ENCODE peak calls at places on chromosomes 2 and 18, in five cellular contexts. P is hepatocyte, S is heart left ventricle, O is pancreas, H is left lung. V is an unnamed sample. For H3K9me3, the result is how much of the 10 kb centered on the place peaks cover.

GRCh38 chr18:11308499-11308898 is 159.1 kb upstream of the PIEZO2 start:
- DNase-seq in P (no peak), S (no peak), O (no peak), H (no peak), V (no peak)

GRCh38 chr2:54457326-54458023 is 1.3 kb downstream of the SPTBN1 start:
- DNase-seq in P (peak), S (peak), O (peak), H (peak), V (peak)

GRCh38 chr2:159098815-159099455 is 130.5 kb downstream of the TANC1 start:
- DNase-seq in P (no peak), S (no peak), O (no peak), H (no peak), V (no peak)

GRCh38 chr18:63439334-63439733 is 17.1 kb upstream of the VPS4B start:
- DNase-seq in P (peak), S (no peak), O (no peak), H (no peak), V (no peak)

GRCh38 chr2:33073018-33073417 is 126.3 kb downstream of the LTBP1 start:
- DNase-seq in P (no peak), S (no peak), O (no peak), H (no peak), V (no peak)

GRCh38 chr2:174333017-174333501 is 1.7 kb upstream of the SP9 start:
- DNase-seq in P (no peak), S (no peak), O (no peak), H (no peak), V (no peak)

GRCh38 chr2:46029332-46029811 is 267.8 kb upstream of the EPAS1 start:
- DNase-seq in P (no peak), S (peak), O (no peak), H (no peak), V (no peak)

GRCh38 chr18:9627642-9628041 is 13.3 kb upstream of the PPP4R1 start:
- DNase-seq in P (no peak), S (no peak), O (no peak), H (no peak), V (no peak)

GRCh38 chr2:21535826-21536225 is 412.1 kb downstream of the TDRD15 start:
- DNase-seq in P (no peak), S (no peak), O (no peak), H (no peak), V (no peak)

DNA sequence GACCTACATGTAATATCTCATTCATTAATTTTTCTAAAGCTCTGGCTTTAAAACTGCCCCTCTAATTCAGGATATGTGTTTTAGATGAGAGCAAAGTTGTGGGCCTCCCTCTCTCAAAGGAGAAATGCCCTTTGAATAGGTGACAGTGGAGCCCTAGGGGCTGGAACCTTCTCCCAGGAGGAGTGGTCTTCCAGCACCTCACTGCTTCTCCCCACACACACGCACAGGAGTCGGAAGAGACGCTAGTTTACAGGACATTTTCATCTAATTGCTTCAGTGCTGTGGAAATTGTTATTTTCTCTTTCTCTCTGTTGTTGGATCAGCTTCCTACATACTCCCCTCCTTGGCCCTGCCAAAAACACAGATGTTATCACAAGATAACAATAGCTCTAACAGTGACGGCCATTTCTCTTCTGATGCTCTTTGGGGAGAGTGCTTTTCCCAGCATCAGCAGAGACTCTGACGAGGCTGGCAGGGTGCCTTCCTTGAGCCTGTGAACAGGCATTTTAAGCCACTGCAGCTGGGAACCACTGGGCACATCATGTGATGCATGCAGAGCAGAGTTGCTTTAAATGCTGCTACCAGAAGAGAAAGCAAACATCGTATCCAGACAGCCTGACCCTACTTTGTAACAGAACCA is 209.4 kb upstream of the SP5 start:
- DNase-seq in P (peak), S (peak), O (no peak), H (no peak), V (peak)
- H3K4me3 ChIP-seq in P (no peak), S (peak), O (no peak), H (no peak), V (no peak)

DNA sequence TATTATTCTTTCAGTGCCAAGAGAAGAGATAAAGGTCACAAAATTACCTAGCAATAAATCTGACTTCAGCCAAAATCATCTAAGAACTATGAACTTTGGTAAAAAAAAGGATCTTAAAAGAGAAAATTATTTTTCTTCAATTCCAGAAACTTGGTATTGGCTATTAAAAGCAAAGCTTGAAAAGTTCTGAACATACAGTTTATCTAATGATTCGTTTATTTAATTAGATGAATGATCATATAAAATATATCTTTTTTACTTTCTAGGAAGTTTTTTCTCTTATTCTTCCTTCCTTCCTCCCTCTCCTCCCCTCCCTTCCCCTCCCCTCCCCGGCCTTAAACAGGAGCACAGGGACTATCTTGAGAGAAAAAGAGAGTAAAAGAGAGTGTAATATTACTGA is 536.1 kb downstream of the SOX11 start:
- DNase-seq in P (no peak), S (no peak), O (no peak), H (no peak), V (no peak)
- H3K9me3 ChIP-seq in P (under half), S (under half), O (under half), H (under half), V (under half)

GRCh38 chr2:26770986-26771586 is 7.0 kb downstream of the SLC35F6 start:
- DNase-seq in P (peak), S (peak), O (peak), H (no peak), V (no peak)
- TF ChIP-seq CTCF in P (no peak), S (no peak), O (no peak), H (no peak), V (peak)

DNA sequence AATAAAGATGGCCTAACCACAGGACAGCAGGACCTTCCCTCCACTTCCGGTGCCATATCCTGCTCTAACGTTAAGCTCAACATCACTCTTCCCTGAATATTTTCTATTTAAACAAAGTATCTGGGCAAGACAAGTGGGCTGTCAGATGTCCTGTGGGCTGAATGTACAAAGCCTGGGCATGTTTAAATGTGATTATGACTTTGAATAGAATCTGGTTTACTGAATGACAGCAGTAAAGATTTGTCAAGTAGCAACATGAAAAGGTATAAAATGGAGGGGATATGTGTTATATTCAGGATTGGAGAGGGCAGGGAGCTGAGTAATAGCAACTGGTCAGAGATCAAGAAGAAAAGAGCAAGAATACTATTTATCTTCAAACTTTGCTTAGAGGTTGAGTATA is 540.9 kb downstream of the NRXN1 start:
- DNase-seq in P (no peak), S (no peak), O (no peak), H (no peak), V (no peak)
- H3K4me3 ChIP-seq in P (no peak), S (no peak), O (no peak), H (no peak), V (no peak)

DNA sequence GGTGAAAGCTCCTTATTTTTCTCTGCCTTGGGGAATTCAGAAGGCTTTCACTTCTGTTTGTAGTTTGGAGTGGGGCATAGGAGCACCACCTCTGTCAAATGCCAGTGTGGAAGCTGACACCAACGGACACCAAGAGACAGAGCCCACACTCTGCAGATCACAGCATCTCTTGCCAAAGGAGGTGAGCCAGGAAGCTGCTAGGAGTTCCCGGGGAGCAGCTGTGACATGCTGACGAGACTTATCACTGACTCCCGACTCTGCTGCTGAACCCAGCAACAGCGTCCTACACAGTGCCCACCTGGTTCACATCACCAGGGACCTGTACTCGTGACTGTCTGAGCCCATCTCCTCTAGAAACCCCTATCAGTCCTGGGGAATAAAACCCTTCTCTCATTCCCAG is 8.1 kb downstream of the TEX51 start:
- DNase-seq in P (no peak), S (no peak), O (no peak), H (no peak), V (peak)
- H3K9me3 ChIP-seq in P (under half), S (under half), O (under half), H (under half), V (under half)

GRCh38 chr2:110832740-110833139 is 100.4 kb downstream of the ACOXL start:
- DNase-seq in P (no peak), S (no peak), O (no peak), H (no peak), V (no peak)
- TF ChIP-seq CTCF in P (no peak), S (no peak), O (no peak), H (no peak), V (no peak)

GRCh38 chr2:10220516-10221391 is 82.0 kb upstream of the HPCAL1 start:
- DNase-seq in P (no peak), S (no peak), O (no peak), H (peak), V (peak)
- H3K4me3 ChIP-seq in P (no peak), S (no peak), O (no peak), H (no peak), V (no peak)

GRCh38 chr2:120381192-120381591 is 35.3 kb downstream of the INHBB start:
- DNase-seq in P (no peak), S (no peak), O (no peak), H (peak), V (no peak)

GRCh38 chr2:120379916-120380893 is 34.3 kb downstream of the INHBB start:
- DNase-seq in P (no peak), S (no peak), O (no peak), H (peak), V (no peak)

GRCh38 chr2:120376101-120376500 is 30.2 kb downstream of the INHBB start:
- DNase-seq in P (no peak), S (no peak), O (no peak), H (peak), V (no peak)

GRCh38 chr2:120376679-120377640 is 31.0 kb downstream of the INHBB start:
- DNase-seq in P (no peak), S (no peak), O (no peak), H (peak), V (no peak)

GRCh38 chr2:120378605-120379004 is 32.7 kb downstream of the INHBB start:
- DNase-seq in P (no peak), S (no peak), O (no peak), H (no peak), V (peak)
- H3K9me3 ChIP-seq in P (under half), S (under half), O (under half), H (under half), V (under half)